ENCODE peak calls at places on chromosomes 4 and X, in six cellular contexts. M is left ventricle myocardium inferior; N is stimulated activated CD8-positive, alpha-beta memory T cell treated with anti-CD3 and anti-CD28 coated beads, Interleukin-7, amount 100 ng/mL, for 1 hour; T is amygdala; W is SHP77; I is cardiac muscle cell. B is an unnamed sample.
A peak's percentile ranks its signal among the peaks of the same experiment; 100 is the strongest.

GRCh38 chr4:149896428-149896827 is 80.8 kb upstream of the IQCM start:
- DNase-seq in N (no peak), M (peak; percentile 16), W (no peak), I (peak; percentile 42), T (no peak), B (no peak)

GRCh38 chr4:74391346-74391745 is 26.4 kb downstream of the EREG start:
- DNase-seq in M (no peak), I (no peak), W (no peak), N (no peak), T (no peak), B (no peak)

GRCh38 chr4:133124746-133125145 is 24.3 kb upstream of the PCDH10 start:
- DNase-seq in T (no peak), N (no peak), M (no peak), W (no peak), I (no peak), B (no peak)

GRCh38 chrX:47798861-47799260 is 37.8 kb upstream of the ZNF81 start:
- DNase-seq in N (no peak), W (no peak), M (no peak), I (no peak), T (no peak), B (no peak)

GRCh38 chr4:174714393-174715211 is 114.4 kb downstream of the GLRA3 start:
- DNase-seq in W (no peak), I (peak; percentile 76), M (no peak), T (no peak), N (no peak), B (peak; percentile 24)

GRCh38 chrX:12920990-12921389 is 14.6 kb downstream of the TLR8 start:
- DNase-seq in N (no peak), T (no peak), I (no peak), M (no peak), W (no peak), B (no peak)

GRCh38 chrX:16838202-16839066 is 31.7 kb downstream of the RBBP7 start:
- DNase-seq in T (no peak), W (no peak), I (peak; percentile 83), N (no peak), M (peak; percentile 19), B (peak; percentile 49)

GRCh38 chrX:13840121-13840520 is 23.2 kb upstream of the GPM6B start:
- DNase-seq in T (no peak), I (no peak), W (no peak), M (no peak), N (no peak), B (no peak)

GRCh38 chrX:102651242-102651967 is at the start of gene GPRASP1:
- DNase-seq in W (no peak), I (peak; percentile 41), M (peak; percentile 64), T (peak; percentile 15), N (peak; percentile 34), B (no peak)

GRCh38 chr4:143188325-143189088 is 3.8 kb downstream of the USP38 start:
- DNase-seq in N (no peak), I (no peak), W (no peak), M (no peak), T (no peak), B (no peak)

GRCh38 chr4:134215636-134216340 is 14.2 kb upstream of the PABPC4L start:
- DNase-seq in N (no peak), M (no peak), I (peak; percentile 22), W (no peak), T (no peak), B (no peak)

GRCh38 chrX:24208494-24209240 is 59.1 kb downstream of the ZFX start:
- DNase-seq in T (no peak), I (no peak), W (no peak), N (no peak), M (no peak), B (no peak)

GRCh38 chr4:181189751-181190150 is 1053.5 kb upstream of the TENM3 start:
- DNase-seq in I (no peak), M (no peak), W (no peak), N (no peak), T (no peak), B (no peak)

GRCh38 chr4:16597829-16598228 is 300.6 kb downstream of the LDB2 start:
- DNase-seq in N (no peak), T (no peak), W (no peak), I (peak; percentile 34), M (no peak), B (no peak)

GRCh38 chr4:102438396-102438795 is 62.8 kb upstream of the NFKB1 start:
- DNase-seq in I (no peak), M (no peak), T (no peak), W (no peak), N (no peak), B (no peak)

GRCh38 chr4:151489462-151490203 is 80.7 kb downstream of the FHIP1A start:
- DNase-seq in T (no peak), I (no peak), N (no peak), M (no peak), W (no peak), B (no peak)

GRCh38 chr4:176883681-176884418 is 91.1 kb upstream of the VEGFC start:
- DNase-seq in T (no peak), W (no peak), I (peak; percentile 31), M (no peak), N (no peak), B (peak; percentile 67)

GRCh38 chr4:161252520-161253141 is 911.2 kb downstream of the FSTL5 start:
- DNase-seq in W (no peak), N (no peak), I (peak; percentile 1), M (no peak), T (no peak), B (no peak)

GRCh38 chr4:68288046-68288740 is 42.7 kb upstream of the TMPRSS11B start:
- DNase-seq in I (no peak), N (no peak), T (no peak), M (no peak), W (no peak), B (no peak)

GRCh38 chr4:123365412-123365811 is 31.2 kb upstream of the SPRY1 start:
- DNase-seq in N (no peak), W (no peak), T (no peak), I (no peak), M (no peak), B (no peak)

GRCh38 chrX:121931567-121931966 is 884.2 kb downstream of the GLUD2 start:
- DNase-seq in N (no peak), W (no peak), M (no peak), I (no peak), T (no peak), B (no peak)

GRCh38 chr4:165502919-165503907 is 124.4 kb downstream of the CPE start:
- DNase-seq in W (no peak), I (peak; percentile 87), T (no peak), M (no peak), N (no peak), B (no peak)

GRCh38 chr4:183364025-183364424 is 41.8 kb upstream of the CLDN24 start:
- DNase-seq in M (no peak), I (no peak), T (no peak), N (no peak), W (no peak), B (no peak)